ENCODE peak calls at places on chromosomes 3 and 15, in seven cellular contexts. One of them, this sample, is unnamed.

GRCh38 chr15:36133686-36134085 is 445.7 kb upstream of the CDIN1 start:
- DNase-seq in H9: no peak
- DNase-seq in NCI-H1092 treated with DMSO at 0.1 percent for 48 hours: no peak
- DNase-seq in endothelial cell: no peak
- DNase-seq in left ventricle myocardium inferior: no peak
- DNase-seq in HL-60: no peak
- DNase-seq in pancreas: no peak
- DNase-seq in this sample: no peak

GRCh38 chr3:192991351-192991750 is 73.7 kb upstream of the MB21D2 start:
- DNase-seq in H9: no peak
- DNase-seq in HL-60: no peak
- DNase-seq in left ventricle myocardium inferior: no peak
- DNase-seq in NCI-H1092 treated with DMSO at 0.1 percent for 48 hours: no peak
- DNase-seq in pancreas: no peak
- DNase-seq in endothelial cell: no peak
- DNase-seq in this sample: no peak

GRCh38 chr3:46405301-46406079 is 1.4 kb downstream of the CCR5AS start:
- DNase-seq in endothelial cell: no peak
- DNase-seq in left ventricle myocardium inferior: no peak
- DNase-seq in HL-60: no peak
- DNase-seq in H9: no peak
- DNase-seq in pancreas: peak; percentile 35
- DNase-seq in NCI-H1092 treated with DMSO at 0.1 percent for 48 hours: no peak
- DNase-seq in this sample: no peak

GRCh38 chr3:159762238-159762637 is 226.4 kb upstream of the IL12A start:
- DNase-seq in H9: no peak
- DNase-seq in left ventricle myocardium inferior: no peak
- DNase-seq in endothelial cell: no peak
- DNase-seq in NCI-H1092 treated with DMSO at 0.1 percent for 48 hours: no peak
- DNase-seq in pancreas: no peak
- DNase-seq in HL-60: no peak
- DNase-seq in this sample: peak; percentile 44

GRCh38 chr3:57792198-57792597 is 36.1 kb downstream of the SLMAP start:
- DNase-seq in HL-60: no peak
- DNase-seq in NCI-H1092 treated with DMSO at 0.1 percent for 48 hours: no peak
- DNase-seq in H9: no peak
- DNase-seq in left ventricle myocardium inferior: no peak
- DNase-seq in endothelial cell: no peak
- DNase-seq in pancreas: no peak
- DNase-seq in this sample: no peak

GRCh38 chr15:63521405-63522142 is 17.2 kb downstream of the USP3 start:
- DNase-seq in endothelial cell: no peak
- DNase-seq in HL-60: no peak
- DNase-seq in H9: no peak
- DNase-seq in NCI-H1092 treated with DMSO at 0.1 percent for 48 hours: no peak
- DNase-seq in pancreas: no peak
- DNase-seq in left ventricle myocardium inferior: no peak
- DNase-seq in this sample: no peak

GRCh38 chr3:33942483-33943150 is 144.2 kb downstream of the PDCD6IP start:
- DNase-seq in NCI-H1092 treated with DMSO at 0.1 percent for 48 hours: no peak
- DNase-seq in HL-60: no peak
- DNase-seq in pancreas: no peak
- DNase-seq in H9: no peak
- DNase-seq in endothelial cell: no peak
- DNase-seq in left ventricle myocardium inferior: no peak
- DNase-seq in this sample: no peak

GRCh38 chr15:67997996-67998395 is 56.1 kb upstream of the PIAS1 start:
- DNase-seq in H9: no peak
- DNase-seq in pancreas: no peak
- DNase-seq in left ventricle myocardium inferior: no peak
- DNase-seq in NCI-H1092 treated with DMSO at 0.1 percent for 48 hours: no peak
- DNase-seq in HL-60: no peak
- DNase-seq in endothelial cell: no peak
- DNase-seq in this sample: no peak

GRCh38 chr3:38590521-38590920 is 59.0 kb downstream of the SCN5A start:
- DNase-seq in NCI-H1092 treated with DMSO at 0.1 percent for 48 hours: no peak
- DNase-seq in endothelial cell: no peak
- DNase-seq in pancreas: no peak
- DNase-seq in HL-60: no peak
- DNase-seq in H9: no peak
- DNase-seq in left ventricle myocardium inferior: no peak
- DNase-seq in this sample: no peak

GRCh38 chr3:33807190-33807589 is 8.8 kb downstream of the PDCD6IP start:
- DNase-seq in NCI-H1092 treated with DMSO at 0.1 percent for 48 hours: peak; percentile 2
- DNase-seq in endothelial cell: no peak
- DNase-seq in HL-60: no peak
- DNase-seq in left ventricle myocardium inferior: peak; percentile 27
- DNase-seq in pancreas: peak; percentile 36
- DNase-seq in H9: no peak
- DNase-seq in this sample: peak; percentile 29

GRCh38 chr15:44535509-44536297 is 1.2 kb upstream of the EIF3J start:
- DNase-seq in left ventricle myocardium inferior: no peak
- DNase-seq in HL-60: no peak
- DNase-seq in H9: peak; percentile 41
- DNase-seq in NCI-H1092 treated with DMSO at 0.1 percent for 48 hours: no peak
- DNase-seq in endothelial cell: peak; percentile 22
- DNase-seq in pancreas: no peak
- DNase-seq in this sample: peak; percentile 50

GRCh38 chr3:59138966-59139365 is 89.1 kb upstream of the CFAP20DC start:
- DNase-seq in left ventricle myocardium inferior: no peak
- DNase-seq in pancreas: no peak
- DNase-seq in endothelial cell: no peak
- DNase-seq in H9: no peak
- DNase-seq in HL-60: no peak
- DNase-seq in NCI-H1092 treated with DMSO at 0.1 percent for 48 hours: no peak
- DNase-seq in this sample: no peak

GRCh38 chr15:96051598-96051997 is 278.9 kb upstream of the NR2F2 start:
- DNase-seq in endothelial cell: no peak
- DNase-seq in HL-60: no peak
- DNase-seq in left ventricle myocardium inferior: no peak
- DNase-seq in H9: no peak
- DNase-seq in NCI-H1092 treated with DMSO at 0.1 percent for 48 hours: no peak
- DNase-seq in pancreas: no peak
- DNase-seq in this sample: no peak

GRCh38 chr3:47890832-47891620 is 88.1 kb downstream of the DHX30 start:
- DNase-seq in endothelial cell: no peak
- DNase-seq in left ventricle myocardium inferior: peak; percentile 45
- DNase-seq in NCI-H1092 treated with DMSO at 0.1 percent for 48 hours: no peak
- DNase-seq in HL-60: no peak
- DNase-seq in H9: no peak
- DNase-seq in pancreas: no peak
- DNase-seq in this sample: peak; percentile 88

GRCh38 chr3:158768881-158769518 is 32.9 kb upstream of the MFSD1 start:
- DNase-seq in NCI-H1092 treated with DMSO at 0.1 percent for 48 hours: no peak
- DNase-seq in H9: no peak
- DNase-seq in left ventricle myocardium inferior: no peak
- DNase-seq in endothelial cell: no peak
- DNase-seq in HL-60: no peak
- DNase-seq in pancreas: no peak
- DNase-seq in this sample: no peak

GRCh38 chr3:154356009-154356408 is 31.7 kb upstream of the DHX36 start:
- DNase-seq in pancreas: no peak
- DNase-seq in H9: no peak
- DNase-seq in endothelial cell: no peak
- DNase-seq in NCI-H1092 treated with DMSO at 0.1 percent for 48 hours: no peak
- DNase-seq in left ventricle myocardium inferior: no peak
- DNase-seq in HL-60: no peak
- DNase-seq in this sample: no peak